ENCODE peak calls at places on chromosome 6, in five cellular contexts. Z, N, H, X and O are unnamed samples.
A peak's percentile ranks its signal among the peaks of the same experiment; 100 is the strongest.

GRCh38 chr6:157528931-157529653 is 148.1 kb downstream of the ZDHHC14 start:
- DNase-seq in Z (no peak), N (no peak), H (no peak), X (no peak), O (peak; percentile 57)

GRCh38 chr6:134247271-134247833 is 70.6 kb downstream of the SGK1 start:
- DNase-seq in Z (no peak), N (no peak), H (no peak), X (no peak), O (no peak)

GRCh38 chr6:101403566-101403965 is 10.1 kb downstream of the GRIK2 start:
- DNase-seq in Z (no peak), N (no peak), H (no peak), X (no peak), O (no peak)

GRCh38 chr6:121319112-121319553 is 15.1 kb downstream of the TBC1D32 start:
- DNase-seq in Z (no peak), N (peak; percentile 25), H (no peak), X (no peak), O (peak; percentile 24)

GRCh38 chr6:20340459-20340858 is 61.2 kb upstream of the E2F3 start:
- DNase-seq in Z (no peak), N (no peak), H (no peak), X (no peak), O (no peak)

GRCh38 chr6:100346828-100347227 is 117.9 kb downstream of the SIM1 start:
- DNase-seq in Z (no peak), N (no peak), H (no peak), X (no peak), O (peak; percentile 84)

GRCh38 chr6:35047265-35048011 is 93.7 kb downstream of the TCP11 start:
- DNase-seq in Z (no peak), N (no peak), H (no peak), X (no peak), O (peak; percentile 79)

GRCh38 chr6:30234361-30234760 is 21.2 kb upstream of the TRIM26 start:
- DNase-seq in Z (no peak), N (no peak), H (no peak), X (no peak), O (peak; percentile 52)

GRCh38 chr6:170296746-170297576 is 6.1 kb upstream of the DLL1 start:
- DNase-seq in Z (no peak), N (no peak), H (no peak), X (no peak), O (no peak)

GRCh38 chr6:158642097-158642601 is 2.4 kb downstream of the DYNLT1 start:
- DNase-seq in Z (peak; percentile 54), N (no peak), H (peak; percentile 39), X (no peak), O (peak; percentile 64)

GRCh38 chr6:116287668-116288282 is 8.0 kb upstream of the TSPYL1 start:
- DNase-seq in Z (no peak), N (no peak), H (no peak), X (peak; percentile 100), O (peak; percentile 64)